ENCODE peak calls at places on chromosomes 5 and 9, in five cellular contexts. One of them, this sample, is unnamed.

GRCh38 chr9:134382733-134383132 is 56.5 kb downstream of the RXRA start:
- DNase-seq in naive B cell: no peak
- DNase-seq in EL: no peak
- DNase-seq in NCI-H1105: no peak
- DNase-seq in heart left ventricle: no peak
- DNase-seq in this sample: no peak

GRCh38 chr5:17713301-17713700 is 79.0 kb downstream of the TAF11L14 start:
- DNase-seq in naive B cell: no peak
- DNase-seq in EL: no peak
- DNase-seq in NCI-H1105: no peak
- DNase-seq in heart left ventricle: no peak
- DNase-seq in this sample: no peak

GRCh38 chr9:109555215-109555614 is 57.1 kb upstream of the PTPN3 start:
- DNase-seq in naive B cell: no peak
- DNase-seq in EL: no peak
- DNase-seq in NCI-H1105: no peak
- DNase-seq in heart left ventricle: no peak
- DNase-seq in this sample: no peak

GRCh38 chr5:56088967-56089829 is 94.4 kb upstream of the IL6ST start:
- DNase-seq in naive B cell: no peak
- DNase-seq in EL: peak; percentile 80
- DNase-seq in NCI-H1105: no peak
- DNase-seq in heart left ventricle: no peak
- DNase-seq in this sample: no peak

GRCh38 chr5:17808566-17808965 is 174.3 kb downstream of the TAF11L14 start:
- DNase-seq in naive B cell: no peak
- DNase-seq in EL: no peak
- DNase-seq in NCI-H1105: no peak
- DNase-seq in heart left ventricle: no peak
- DNase-seq in this sample: no peak

GRCh38 chr5:160850439-160850838 is 1.6 kb downstream of the ATP10B start:
- DNase-seq in naive B cell: no peak
- DNase-seq in EL: no peak
- DNase-seq in NCI-H1105: no peak
- DNase-seq in heart left ventricle: no peak
- DNase-seq in this sample: no peak

GRCh38 chr5:23994581-23995370 is 487.4 kb downstream of the PRDM9 start:
- DNase-seq in naive B cell: no peak
- DNase-seq in EL: no peak
- DNase-seq in NCI-H1105: no peak
- DNase-seq in heart left ventricle: no peak
- DNase-seq in this sample: no peak

GRCh38 chr5:51382759-51383493 is at the start of gene ISL1:
- DNase-seq in naive B cell: no peak
- DNase-seq in EL: peak; percentile 71
- DNase-seq in NCI-H1105: peak; percentile 79
- DNase-seq in heart left ventricle: no peak
- DNase-seq in this sample: no peak